ENCODE peak calls at places on chromosomes 13 and 19, in seven cellular contexts. S, E, R, T, W, C and V are unnamed samples.

GRCh38 chr13:99689955-99690354 is 188.7 kb downstream of the TM9SF2 start:
- DNase-seq in S (no peak), E (peak; percentile 58), R (no peak), T (no peak), W (no peak), C (no peak), V (no peak)

GRCh38 chr13:69565334-69565733 is 542.3 kb upstream of the ATXN8OS start:
- DNase-seq in S (peak; percentile 81), E (peak; percentile 78), R (no peak), T (no peak), W (no peak), C (no peak), V (no peak)

GRCh38 chr19:44876930-44877530 is 14.0 kb upstream of the TOMM40 start:
- DNase-seq in S (no peak), E (no peak), R (peak; percentile 29), T (no peak), W (no peak), C (no peak), V (no peak)

GRCh38 chr19:10979950-10980349 is 19.1 kb downstream of the SMARCA4 start:
- DNase-seq in S (no peak), E (no peak), R (no peak), T (no peak), W (no peak), C (peak; percentile 40), V (no peak)

GRCh38 chr13:75825161-75825560 is 189.0 kb downstream of the LMO7 start:
- DNase-seq in S (no peak), E (no peak), R (no peak), T (no peak), W (no peak), C (no peak), V (no peak)

GRCh38 chr13:21970918-21971317 is 300.0 kb downstream of the FGF9 start:
- DNase-seq in S (no peak), E (no peak), R (no peak), T (no peak), W (no peak), C (no peak), V (no peak)

GRCh38 chr19:16249826-16250434 is 52.2 kb downstream of the AP1M1 start:
- DNase-seq in S (no peak), E (no peak), R (no peak), T (no peak), W (no peak), C (no peak), V (no peak)

GRCh38 chr19:6058411-6059201 is 51.7 kb downstream of the RFX2 start:
- DNase-seq in S (no peak), E (no peak), R (no peak), T (no peak), W (no peak), C (no peak), V (no peak)

GRCh38 chr13:79973533-79973963 is 367.4 kb downstream of the SPRY2 start:
- DNase-seq in S (no peak), E (peak; percentile 47), R (no peak), T (no peak), W (no peak), C (no peak), V (no peak)

GRCh38 chr13:107650081-107650701 is 565.1 kb downstream of the LIG4 start:
- DNase-seq in S (peak; percentile 57), E (peak; percentile 78), R (no peak), T (peak; percentile 3), W (peak; percentile 24), C (peak; percentile 53), V (peak; percentile 20)

GRCh38 chr13:53151692-53152421 is 123.2 kb downstream of the OLFM4 start:
- DNase-seq in S (peak; percentile 78), E (peak; percentile 94), R (peak; percentile 33), T (no peak), W (no peak), C (peak; percentile 52), V (peak; percentile 41)

GRCh38 chr13:96780105-96780504 is 214.2 kb downstream of the OXGR1 start:
- DNase-seq in S (peak; percentile 66), E (no peak), R (no peak), T (no peak), W (no peak), C (no peak), V (no peak)

GRCh38 chr13:86585826-86586225 is 786.6 kb upstream of the SLITRK6 start:
- DNase-seq in S (peak; percentile 53), E (no peak), R (no peak), T (no peak), W (no peak), C (no peak), V (no peak)

GRCh38 chr19:50277966-50278580 is 51.1 kb downstream of the KCNC3 start:
- DNase-seq in S (no peak), E (no peak), R (no peak), T (no peak), W (no peak), C (no peak), V (no peak)

GRCh38 chr13:94249512-94249911 is 230.0 kb downstream of the DCT start:
- DNase-seq in S (peak; percentile 59), E (peak; percentile 93), R (no peak), T (no peak), W (peak; percentile 55), C (no peak), V (no peak)

GRCh38 chr19:34193439-34193838 is 21.1 kb downstream of the LSM14A start:
- DNase-seq in S (no peak), E (no peak), R (no peak), T (no peak), W (no peak), C (no peak), V (no peak)

GRCh38 chr19:7860166-7860901 is 13.9 kb downstream of the PRR36 start:
- DNase-seq in S (no peak), E (no peak), R (no peak), T (no peak), W (no peak), C (no peak), V (no peak)

GRCh38 chr19:51726049-51726448 is 2.3 kb upstream of the HAS1 start:
- DNase-seq in S (peak; percentile 94), E (peak; percentile 25), R (no peak), T (no peak), W (no peak), C (no peak), V (no peak)

GRCh38 chr19:28118235-28118634 is 1094.7 kb downstream of the UQCRFS1 start:
- DNase-seq in S (no peak), E (no peak), R (no peak), T (no peak), W (no peak), C (no peak), V (no peak)

GRCh38 chr19:438416-438958 is 22.3 kb downstream of the SHC2 start:
- DNase-seq in S (no peak), E (no peak), R (no peak), T (no peak), W (no peak), C (no peak), V (no peak)

GRCh38 chr19:10402441-10403038 is 802 bp downstream of the CDC37 start:
- DNase-seq in S (peak; percentile 36), E (peak; percentile 77), R (no peak), T (no peak), W (peak; percentile 30), C (no peak), V (no peak)

GRCh38 chr19:51016798-51017683 is 2.5 kb downstream of the KLK10 start:
- DNase-seq in S (no peak), E (peak; percentile 90), R (peak; percentile 38), T (peak; percentile 69), W (no peak), C (peak; percentile 86), V (no peak)

GRCh38 chr13:95137096-95137495 is 164.2 kb downstream of the ABCC4 start:
- DNase-seq in S (no peak), E (no peak), R (no peak), T (no peak), W (no peak), C (peak; percentile 5), V (no peak)

GRCh38 chr19:41821003-41821735 is 23.3 kb downstream of the LYPD4 start:
- DNase-seq in S (peak; percentile 66), E (peak; percentile 73), R (peak; percentile 86), T (no peak), W (peak; percentile 19), C (peak; percentile 66), V (peak; percentile 18)

GRCh38 chr19:35346193-35347052 is 1.3 kb upstream of the FFAR1 start:
- DNase-seq in S (no peak), E (no peak), R (no peak), T (peak; percentile 58), W (no peak), C (peak; percentile 82), V (no peak)